ENCODE peak calls at places on chromosomes 3 and 15, in seven cellular contexts. H is fibroblast of lung; R is thoracic aorta; N is mesenchymal stem cell; T is mammary epithelial cell; E is CD4-positive, alpha-beta memory T cell; Y is GM23248. L is an unnamed sample.

GRCh38 chr3:123660900-123661299 is 76.0 kb upstream of the HACD2 start:
- DNase-seq in R (peak; percentile 94), T (peak; percentile 57), N (peak; percentile 80), E (no peak), H (peak; percentile 99), Y (peak; percentile 95), L (no peak)

GRCh38 chr3:7788881-7789280 is 712.7 kb upstream of the LMCD1 start:
- DNase-seq in H (no peak), E (no peak), T (no peak), Y (no peak), R (no peak), N (no peak), L (no peak)

GRCh38 chr3:42491876-42492507 is 10.5 kb upstream of the VIPR1 start:
- DNase-seq in R (no peak), Y (no peak), N (no peak), E (no peak), H (no peak), T (no peak), L (no peak)

GRCh38 chr3:4990061-4990460 is 10.8 kb downstream of the BHLHE40 start:
- DNase-seq in T (no peak), E (no peak), H (no peak), Y (peak; percentile 26), R (no peak), N (no peak), L (no peak)

GRCh38 chr15:34241376-34242350 is 16.8 kb downstream of the EMC4 start:
- DNase-seq in H (peak; percentile 65), T (peak; percentile 62), R (no peak), N (peak; percentile 55), Y (peak; percentile 63), E (peak; percentile 55), L (peak; percentile 76)

GRCh38 chr3:177764377-177764912 is 567.2 kb upstream of the TBL1XR1 start:
- DNase-seq in H (peak; percentile 60), Y (peak; percentile 35), E (no peak), R (no peak), T (no peak), N (peak; percentile 8), L (no peak)

GRCh38 chr15:77895742-77896141 is 181.8 kb downstream of the TBC1D2B start:
- DNase-seq in R (no peak), N (no peak), Y (peak; percentile 45), E (no peak), T (no peak), H (no peak), L (no peak)

GRCh38 chr3:72848703-72849081 is 447 bp upstream of the SHQ1 start:
- DNase-seq in T (no peak), H (no peak), N (no peak), R (no peak), E (no peak), Y (peak; percentile 60), L (no peak)

GRCh38 chr15:98887976-98888375 is 119.6 kb downstream of the PGPEP1L start:
- DNase-seq in R (no peak), Y (no peak), T (no peak), H (no peak), E (no peak), N (no peak), L (no peak)

GRCh38 chr15:89132611-89133242 is 44.5 kb downstream of the ABHD2 start:
- DNase-seq in E (no peak), T (no peak), N (no peak), R (no peak), H (no peak), Y (no peak), L (no peak)

GRCh38 chr3:105359098-105359762 is 7.5 kb upstream of the ALCAM start:
- DNase-seq in R (no peak), T (peak; percentile 59), E (no peak), Y (peak; percentile 84), H (peak; percentile 74), N (peak; percentile 68), L (no peak)

GRCh38 chr3:10198761-10199688 is 34.3 kb downstream of the IRAK2 start:
- DNase-seq in R (no peak), Y (peak; percentile 83), T (peak; percentile 98), N (peak; percentile 61), H (peak; percentile 33), E (peak; percentile 77), L (peak; percentile 67)

GRCh38 chr3:80334534-80334933 is 566.7 kb upstream of the ROBO1 start:
- DNase-seq in R (no peak), E (no peak), T (no peak), H (no peak), N (no peak), Y (no peak), L (no peak)

GRCh38 chr15:64341961-64342360 is 14.0 kb downstream of the CSNK1G1 start:
- DNase-seq in Y (no peak), E (no peak), R (no peak), T (no peak), H (no peak), N (no peak), L (no peak)

GRCh38 chr3:114939920-114940319 is 207.2 kb downstream of the ZBTB20 start:
- DNase-seq in E (no peak), N (no peak), Y (no peak), R (no peak), H (no peak), T (no peak), L (no peak)

GRCh38 chr3:41419809-41420208 is 220.5 kb downstream of the CTNNB1 start:
- DNase-seq in R (no peak), T (no peak), N (no peak), Y (no peak), E (no peak), H (no peak), L (no peak)

GRCh38 chr3:99319450-99319849 is 318.9 kb upstream of the COL8A1 start:
- DNase-seq in E (no peak), H (no peak), R (no peak), T (no peak), Y (peak; percentile 24), N (no peak), L (no peak)

GRCh38 chr3:58568572-58569286 is 8.5 kb downstream of the FAM107A start:
- DNase-seq in R (no peak), E (peak; percentile 43), N (peak; percentile 62), Y (peak; percentile 68), T (peak; percentile 45), H (peak; percentile 76), L (peak; percentile 49)

GRCh38 chr15:100920516-100921135 is 1.5 kb downstream of the LRRK1 start:
- DNase-seq in E (no peak), Y (no peak), T (no peak), R (no peak), H (no peak), N (no peak), L (no peak)

GRCh38 chr3:160545481-160545880 is 19.9 kb downstream of the KPNA4 start:
- DNase-seq in T (no peak), E (no peak), N (no peak), R (no peak), Y (no peak), H (no peak), L (no peak)

DNA sequence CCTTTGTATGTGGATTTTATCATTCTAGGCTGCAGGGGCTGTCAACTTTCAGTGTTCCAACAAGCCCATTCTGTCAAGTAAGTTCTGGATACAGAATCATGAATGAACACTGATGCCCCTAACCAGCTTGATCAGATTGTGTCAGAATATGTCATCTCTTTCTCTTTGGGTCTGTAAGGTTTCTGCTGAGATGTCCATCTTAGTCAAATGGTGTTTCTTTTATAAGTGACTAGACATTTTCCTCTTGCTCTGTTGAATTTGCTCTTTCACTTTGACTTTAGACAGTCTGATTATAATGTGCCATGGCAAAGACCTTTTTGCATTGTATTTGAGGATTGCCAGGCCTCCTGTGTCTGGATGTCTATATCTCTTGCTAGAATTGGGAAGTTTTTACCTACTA is 660.9 kb upstream of the CBLB start:
- DNase-seq in T (no peak), R (no peak), E (no peak), H (no peak), N (no peak), Y (no peak), L (no peak)
- H3K4me3 ChIP-seq in T (no peak overlapping the region), R (no peak overlapping the region), E (no peak overlapping the region), H (no peak overlapping the region), N (no peak overlapping the region), Y (no peak overlapping the region), L (no peak overlapping the region)

GRCh38 chr3:46334911-46335478 is 18.9 kb upstream of the CCR2 start:
- DNase-seq in E (no peak), Y (peak; percentile 35), H (peak; percentile 26), N (peak; percentile 42), T (peak; percentile 68), R (no peak), L (no peak)
- H3K27ac ChIP-seq in E (no peak overlapping the region), Y (no peak overlapping the region), H (no peak overlapping the region), N (no peak overlapping the region), T (peak overlapping the region; percentile 35), R (no peak overlapping the region), L (no peak overlapping the region)

GRCh38 chr3:50805321-50805720 is 130.6 kb downstream of the DOCK3 start:
- DNase-seq in H (no peak), R (no peak), Y (no peak), T (no peak), E (no peak), N (no peak), L (no peak)

GRCh38 chr3:50806031-50806430 is 131.3 kb downstream of the DOCK3 start:
- DNase-seq in N (no peak), H (no peak), E (no peak), R (no peak), Y (no peak), T (no peak), L (no peak)

GRCh38 chr3:50811893-50812292 is 137.2 kb downstream of the DOCK3 start:
- DNase-seq in Y (no peak), N (no peak), H (no peak), T (no peak), E (no peak), R (no peak), L (no peak)

GRCh38 chr3:50806806-50807205 is 132.1 kb downstream of the DOCK3 start:
- DNase-seq in T (peak; percentile 53), H (no peak), N (no peak), Y (peak; percentile 5), E (no peak), R (no peak), L (no peak)

DNA sequence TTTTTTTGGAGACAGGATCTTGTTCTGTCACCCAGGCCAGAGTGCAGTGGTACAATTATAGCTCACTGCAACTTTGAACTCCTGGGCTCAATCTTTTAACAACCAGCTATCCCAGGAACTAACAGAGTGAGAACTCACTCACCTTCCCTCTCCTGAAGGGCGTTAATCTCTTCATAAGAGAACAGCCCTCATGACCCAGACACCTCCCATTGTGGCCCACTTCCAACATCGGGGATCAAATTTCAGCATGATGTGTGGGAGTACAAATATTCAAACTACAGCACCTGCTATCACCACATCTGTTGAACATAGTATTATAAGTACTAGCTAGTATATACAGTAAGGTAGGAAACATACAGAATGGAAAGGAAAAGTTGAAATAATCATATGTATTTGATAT is 132.5 kb downstream of the DOCK3 start:
- DNase-seq in T (peak; percentile 52), N (no peak), R (no peak), H (no peak), Y (no peak), E (no peak), L (no peak)
- H3K4me3 ChIP-seq in T (no peak overlapping the region), N (no peak overlapping the region), R (no peak overlapping the region), H (no peak overlapping the region), Y (no peak overlapping the region), E (no peak overlapping the region), L (no peak overlapping the region)

DNA sequence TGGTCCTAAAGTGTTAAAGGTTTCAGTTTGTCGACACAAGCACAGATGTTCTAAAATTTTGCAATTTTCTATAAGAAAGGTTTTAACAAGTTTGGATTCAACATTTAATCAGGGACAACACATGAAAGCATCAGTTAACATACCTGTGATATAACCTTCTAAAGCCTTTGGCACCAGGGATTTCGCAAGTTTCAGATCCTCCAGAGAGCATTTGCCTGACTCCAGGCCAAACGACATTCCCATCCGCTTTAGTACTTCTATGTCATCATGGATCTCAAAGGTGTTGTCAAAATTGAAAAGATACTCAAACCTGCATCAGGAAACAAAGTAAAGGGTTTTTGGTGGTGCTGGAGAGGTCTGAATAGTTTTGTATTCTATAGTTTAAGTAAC is 83.1 kb downstream of the ATP1B3 start:
- DNase-seq in E (no peak), T (peak; percentile 57), R (no peak), H (no peak), N (no peak), Y (no peak), L (no peak)
- H3K27ac ChIP-seq in E (no peak overlapping the region), T (peak overlapping the region; percentile 57), R (peak overlapping the region; percentile 77), H (no peak overlapping the region), N (peak overlapping the region; percentile 9), Y (peak overlapping the region; percentile 89), L (no peak overlapping the region)

L was measured in CD4-positive, CD25-positive, alpha-beta regulatory T cell.